ENCODE peak calls at places on chromosome 1, in ten cellular contexts. One of them, this sample, is unnamed.

GRCh38 chr1:162487241-162487640 is 10.4 kb upstream of the UHMK1 start:
- DNase-seq in NB4: no peak
- DNase-seq in OCI-LY7: no peak
- DNase-seq in fibroblast of mammary gland: no peak
- DNase-seq in brain microvascular endothelial cell: no peak
- DNase-seq in AG04450: no peak
- DNase-seq in glutamatergic neuron: no peak
- DNase-seq in WTC11: no peak
- DNase-seq in BE2C: no peak
- DNase-seq in lower leg skin: no peak
- DNase-seq in this sample: no peak

GRCh38 chr1:24793762-24794161 is 48.5 kb downstream of the CLIC4 start:
- DNase-seq in NB4: no peak
- DNase-seq in OCI-LY7: no peak
- DNase-seq in fibroblast of mammary gland: peak; percentile 83
- DNase-seq in brain microvascular endothelial cell: peak; percentile 62
- DNase-seq in AG04450: peak; percentile 70
- DNase-seq in glutamatergic neuron: no peak
- DNase-seq in WTC11: no peak
- DNase-seq in BE2C: no peak
- DNase-seq in lower leg skin: no peak
- DNase-seq in this sample: no peak

GRCh38 chr1:85047472-85048295 is 616 bp downstream of the MCOLN3 start:
- DNase-seq in NB4: no peak
- DNase-seq in OCI-LY7: no peak
- DNase-seq in fibroblast of mammary gland: no peak
- DNase-seq in brain microvascular endothelial cell: no peak
- DNase-seq in AG04450: no peak
- DNase-seq in glutamatergic neuron: no peak
- DNase-seq in WTC11: peak; percentile 51
- DNase-seq in BE2C: peak; percentile 2
- DNase-seq in lower leg skin: no peak
- DNase-seq in this sample: no peak

GRCh38 chr1:6724517-6725141 is 23.0 kb upstream of the DNAJC11 start:
- DNase-seq in NB4: no peak
- DNase-seq in OCI-LY7: no peak
- DNase-seq in fibroblast of mammary gland: peak; percentile 28
- DNase-seq in brain microvascular endothelial cell: peak; percentile 81
- DNase-seq in AG04450: peak; percentile 67
- DNase-seq in glutamatergic neuron: no peak
- DNase-seq in WTC11: no peak
- DNase-seq in BE2C: no peak
- DNase-seq in lower leg skin: no peak
- DNase-seq in this sample: no peak

GRCh38 chr1:100045206-100045605 is 75.4 kb downstream of the SLC35A3 start:
- DNase-seq in NB4: no peak
- DNase-seq in OCI-LY7: no peak
- DNase-seq in fibroblast of mammary gland: no peak
- DNase-seq in brain microvascular endothelial cell: no peak
- DNase-seq in AG04450: no peak
- DNase-seq in glutamatergic neuron: no peak
- DNase-seq in WTC11: no peak
- DNase-seq in BE2C: no peak
- DNase-seq in lower leg skin: no peak
- DNase-seq in this sample: no peak

GRCh38 chr1:245880754-245881403 is 626.2 kb downstream of the SMYD3 start:
- DNase-seq in NB4: no peak
- DNase-seq in OCI-LY7: no peak
- DNase-seq in fibroblast of mammary gland: peak; percentile 73
- DNase-seq in brain microvascular endothelial cell: peak; percentile 91
- DNase-seq in AG04450: peak; percentile 72
- DNase-seq in glutamatergic neuron: no peak
- DNase-seq in WTC11: no peak
- DNase-seq in BE2C: no peak
- DNase-seq in lower leg skin: no peak
- DNase-seq in this sample: peak; percentile 49

GRCh38 chr1:40774266-40774998 is 9.2 kb upstream of the KCNQ4 start:
- DNase-seq in NB4: peak; percentile 54
- DNase-seq in OCI-LY7: peak; percentile 61
- DNase-seq in fibroblast of mammary gland: peak; percentile 23
- DNase-seq in brain microvascular endothelial cell: no peak
- DNase-seq in AG04450: no peak
- DNase-seq in glutamatergic neuron: peak; percentile 77
- DNase-seq in WTC11: peak; percentile 86
- DNase-seq in BE2C: peak; percentile 68
- DNase-seq in lower leg skin: no peak
- DNase-seq in this sample: no peak

GRCh38 chr1:34709547-34709946 is 45.3 kb upstream of the GJB5 start:
- DNase-seq in NB4: peak; percentile 6
- DNase-seq in OCI-LY7: no peak
- DNase-seq in fibroblast of mammary gland: no peak
- DNase-seq in brain microvascular endothelial cell: peak; percentile 7
- DNase-seq in AG04450: no peak
- DNase-seq in glutamatergic neuron: no peak
- DNase-seq in WTC11: peak; percentile 36
- DNase-seq in BE2C: no peak
- DNase-seq in lower leg skin: no peak
- DNase-seq in this sample: no peak

GRCh38 chr1:166378805-166379204 is 212.0 kb upstream of the FAM78B start:
- DNase-seq in NB4: no peak
- DNase-seq in OCI-LY7: no peak
- DNase-seq in fibroblast of mammary gland: no peak
- DNase-seq in brain microvascular endothelial cell: no peak
- DNase-seq in AG04450: no peak
- DNase-seq in glutamatergic neuron: no peak
- DNase-seq in WTC11: no peak
- DNase-seq in BE2C: no peak
- DNase-seq in lower leg skin: no peak
- DNase-seq in this sample: no peak

GRCh38 chr1:160954158-160955104 is at the start of gene ITLN2:
- DNase-seq in NB4: peak; percentile 73
- DNase-seq in OCI-LY7: peak; percentile 77
- DNase-seq in fibroblast of mammary gland: peak; percentile 30
- DNase-seq in brain microvascular endothelial cell: no peak
- DNase-seq in AG04450: no peak
- DNase-seq in glutamatergic neuron: peak; percentile 54
- DNase-seq in WTC11: peak; percentile 69
- DNase-seq in BE2C: peak; percentile 24
- DNase-seq in lower leg skin: no peak
- DNase-seq in this sample: no peak

GRCh38 chr1:25733271-25733670 is 66.7 kb upstream of the SELENON start:
- DNase-seq in NB4: no peak
- DNase-seq in OCI-LY7: no peak
- DNase-seq in fibroblast of mammary gland: no peak
- DNase-seq in brain microvascular endothelial cell: no peak
- DNase-seq in AG04450: no peak
- DNase-seq in glutamatergic neuron: no peak
- DNase-seq in WTC11: no peak
- DNase-seq in BE2C: no peak
- DNase-seq in lower leg skin: no peak
- DNase-seq in this sample: no peak

GRCh38 chr1:26890467-26890796 is 349 bp upstream of the GPN2 start:
- DNase-seq in NB4: no peak
- DNase-seq in OCI-LY7: no peak
- DNase-seq in fibroblast of mammary gland: no peak
- DNase-seq in brain microvascular endothelial cell: no peak
- DNase-seq in AG04450: no peak
- DNase-seq in glutamatergic neuron: no peak
- DNase-seq in WTC11: no peak
- DNase-seq in BE2C: no peak
- DNase-seq in lower leg skin: no peak
- DNase-seq in this sample: no peak

GRCh38 chr1:233730809-233731208 is 116.9 kb downstream of the KCNK1 start:
- DNase-seq in NB4: no peak
- DNase-seq in OCI-LY7: no peak
- DNase-seq in fibroblast of mammary gland: no peak
- DNase-seq in brain microvascular endothelial cell: no peak
- DNase-seq in AG04450: no peak
- DNase-seq in glutamatergic neuron: no peak
- DNase-seq in WTC11: peak; percentile 83
- DNase-seq in BE2C: peak; percentile 12
- DNase-seq in lower leg skin: no peak
- DNase-seq in this sample: no peak
- TF ChIP-seq CTCF in NB4: no peak
- TF ChIP-seq CTCF in OCI-LY7: no peak
- TF ChIP-seq CTCF in fibroblast of mammary gland: no peak
- TF ChIP-seq CTCF in brain microvascular endothelial cell: no peak
- TF ChIP-seq CTCF in AG04450: no peak
- TF ChIP-seq CTCF in glutamatergic neuron: no peak
- TF ChIP-seq CTCF in WTC11: peak; percentile 15
- TF ChIP-seq CTCF in BE2C: peak; percentile 10
- TF ChIP-seq CTCF in lower leg skin: no peak
- TF ChIP-seq CTCF in this sample: no peak

GRCh38 chr1:171405391-171405714 is 80.0 kb upstream of the PRRC2C start:
- DNase-seq in NB4: no peak
- DNase-seq in OCI-LY7: no peak
- DNase-seq in fibroblast of mammary gland: no peak
- DNase-seq in brain microvascular endothelial cell: no peak
- DNase-seq in AG04450: no peak
- DNase-seq in glutamatergic neuron: no peak
- DNase-seq in WTC11: no peak
- DNase-seq in BE2C: no peak
- DNase-seq in lower leg skin: no peak
- DNase-seq in this sample: no peak
- TF ChIP-seq CTCF in NB4: no peak
- TF ChIP-seq CTCF in OCI-LY7: peak; percentile 15
- TF ChIP-seq CTCF in fibroblast of mammary gland: no peak
- TF ChIP-seq CTCF in brain microvascular endothelial cell: no peak
- TF ChIP-seq CTCF in AG04450: no peak
- TF ChIP-seq CTCF in glutamatergic neuron: no peak
- TF ChIP-seq CTCF in WTC11: no peak
- TF ChIP-seq CTCF in BE2C: no peak
- TF ChIP-seq CTCF in lower leg skin: no peak
- TF ChIP-seq CTCF in this sample: no peak

GRCh38 chr1:231420959-231421615 is 1.0 kb downstream of the EGLN1 start:
- DNase-seq in NB4: peak; percentile 75
- DNase-seq in OCI-LY7: peak; percentile 75
- DNase-seq in fibroblast of mammary gland: peak; percentile 39
- DNase-seq in brain microvascular endothelial cell: peak; percentile 51
- DNase-seq in AG04450: no peak
- DNase-seq in glutamatergic neuron: peak; percentile 58
- DNase-seq in WTC11: peak; percentile 45
- DNase-seq in BE2C: peak; percentile 55
- DNase-seq in lower leg skin: peak; percentile 26
- DNase-seq in this sample: no peak

GRCh38 chr1:231421616-231421970 is 494 bp downstream of the EGLN1 start:
- DNase-seq in NB4: no peak
- DNase-seq in OCI-LY7: peak; percentile 74
- DNase-seq in fibroblast of mammary gland: no peak
- DNase-seq in brain microvascular endothelial cell: no peak
- DNase-seq in AG04450: no peak
- DNase-seq in glutamatergic neuron: no peak
- DNase-seq in WTC11: no peak
- DNase-seq in BE2C: peak; percentile 65
- DNase-seq in lower leg skin: no peak
- DNase-seq in this sample: no peak

GRCh38 chr1:231423648-231424047 is 1.6 kb upstream of the EGLN1 start:
- DNase-seq in NB4: no peak
- DNase-seq in OCI-LY7: no peak
- DNase-seq in fibroblast of mammary gland: no peak
- DNase-seq in brain microvascular endothelial cell: no peak
- DNase-seq in AG04450: no peak
- DNase-seq in glutamatergic neuron: no peak
- DNase-seq in WTC11: no peak
- DNase-seq in BE2C: no peak
- DNase-seq in lower leg skin: no peak
- DNase-seq in this sample: no peak

GRCh38 chr1:231422798-231423309 is 767 bp upstream of the EGLN1 start:
- DNase-seq in NB4: no peak
- DNase-seq in OCI-LY7: no peak
- DNase-seq in fibroblast of mammary gland: no peak
- DNase-seq in brain microvascular endothelial cell: no peak
- DNase-seq in AG04450: no peak
- DNase-seq in glutamatergic neuron: no peak
- DNase-seq in WTC11: no peak
- DNase-seq in BE2C: no peak
- DNase-seq in lower leg skin: no peak
- DNase-seq in this sample: no peak

DNA sequence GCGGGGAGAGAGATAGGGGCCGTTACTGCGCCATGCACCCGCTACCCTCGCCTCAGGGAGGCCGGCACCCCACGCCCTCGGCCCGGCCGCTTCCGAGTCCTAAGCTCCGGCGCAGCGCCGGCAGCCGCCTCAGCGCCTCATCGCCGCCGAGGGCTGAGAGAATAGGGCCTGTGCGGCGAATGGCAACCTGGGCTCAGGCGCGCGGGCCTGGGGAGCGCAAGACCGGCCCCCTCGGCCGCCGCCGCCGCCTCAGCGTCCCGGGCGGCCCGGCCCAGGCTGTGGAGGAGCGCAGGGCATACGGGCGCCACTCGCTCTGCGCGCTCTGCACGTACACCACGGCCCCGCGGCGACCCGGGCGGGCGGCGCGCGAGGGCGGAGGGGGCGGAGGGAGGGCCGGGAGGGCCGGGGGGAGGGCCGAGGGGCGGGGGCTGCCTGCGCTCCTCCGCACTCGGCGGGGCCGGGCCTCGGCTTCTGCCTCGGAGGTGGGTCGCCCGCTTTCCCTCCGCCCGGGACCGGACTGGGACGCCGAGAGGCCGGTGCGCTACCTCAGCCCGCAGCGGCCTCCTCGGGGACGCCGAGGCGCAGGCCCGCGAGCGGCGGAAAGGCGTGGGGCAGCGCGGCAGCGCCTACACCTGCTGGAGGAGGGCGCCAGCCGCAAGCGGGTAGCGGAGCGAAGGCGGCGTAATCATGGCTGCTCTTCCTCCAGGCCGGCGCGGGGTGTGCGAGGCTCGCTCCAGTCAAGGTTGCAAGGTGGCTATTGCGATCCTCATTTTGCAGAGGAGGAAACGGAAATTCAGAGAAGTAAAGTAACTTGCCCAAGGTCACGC is at the start of gene EGLN1:
- DNase-seq in NB4: peak; percentile 90
- DNase-seq in OCI-LY7: peak; percentile 89
- DNase-seq in fibroblast of mammary gland: peak; percentile 85
- DNase-seq in brain microvascular endothelial cell: peak; percentile 68
- DNase-seq in AG04450: peak; percentile 65
- DNase-seq in glutamatergic neuron: peak; percentile 87
- DNase-seq in WTC11: peak; percentile 80
- DNase-seq in BE2C: peak; percentile 92
- DNase-seq in lower leg skin: peak; percentile 61
- DNase-seq in this sample: peak; percentile 51
- TF ChIP-seq CTCF in NB4: no peak
- TF ChIP-seq CTCF in OCI-LY7: peak; percentile 48
- TF ChIP-seq CTCF in fibroblast of mammary gland: no peak
- TF ChIP-seq CTCF in brain microvascular endothelial cell: peak; percentile 31
- TF ChIP-seq CTCF in AG04450: peak; percentile 32
- TF ChIP-seq CTCF in glutamatergic neuron: no peak
- TF ChIP-seq CTCF in WTC11: no peak
- TF ChIP-seq CTCF in BE2C: peak; percentile 44
- TF ChIP-seq CTCF in lower leg skin: no peak
- TF ChIP-seq CTCF in this sample: peak; percentile 29

DNA sequence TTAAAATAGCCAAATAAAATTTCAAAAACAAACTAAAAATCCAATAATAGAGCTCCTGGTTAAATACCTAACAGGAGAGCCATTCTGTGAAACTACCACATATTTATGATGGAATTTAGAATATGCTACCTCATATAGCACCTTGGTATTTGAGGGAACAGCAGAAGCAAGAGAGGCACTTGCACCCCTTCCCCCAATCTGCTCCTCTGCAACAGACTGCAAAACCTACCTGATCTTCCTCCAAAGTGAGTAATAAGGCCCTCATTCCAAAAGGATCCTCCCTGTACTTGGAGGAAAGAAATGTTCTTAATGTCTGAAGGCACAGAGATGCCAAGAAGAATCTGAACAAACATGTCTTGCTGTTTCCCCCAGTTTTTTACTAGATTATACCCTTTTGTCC is 28.1 kb upstream of the RNPC3 start:
- DNase-seq in NB4: no peak
- DNase-seq in OCI-LY7: no peak
- DNase-seq in fibroblast of mammary gland: no peak
- DNase-seq in brain microvascular endothelial cell: no peak
- DNase-seq in AG04450: no peak
- DNase-seq in glutamatergic neuron: no peak
- DNase-seq in WTC11: no peak
- DNase-seq in BE2C: no peak
- DNase-seq in lower leg skin: no peak
- DNase-seq in this sample: no peak
- TF ChIP-seq CTCF in NB4: no peak
- TF ChIP-seq CTCF in OCI-LY7: no peak
- TF ChIP-seq CTCF in fibroblast of mammary gland: no peak
- TF ChIP-seq CTCF in brain microvascular endothelial cell: no peak
- TF ChIP-seq CTCF in AG04450: no peak
- TF ChIP-seq CTCF in glutamatergic neuron: no peak
- TF ChIP-seq CTCF in WTC11: no peak
- TF ChIP-seq CTCF in BE2C: no peak
- TF ChIP-seq CTCF in lower leg skin: no peak
- TF ChIP-seq CTCF in this sample: no peak

This sample was measured in AG09319.